ENCODE peak calls at places on chromosomes 4 and X, in nine cellular contexts. F, X, S, V, Z, E, T, L and D are unnamed samples.

GRCh38 chrX:85243761-85244410 is at the start of the genes SATL1 and ZNF711:
- DNase-seq in F (peak), X (no peak), S (peak), V (peak), Z (peak), E (no peak), T (peak), L (peak), D (no peak)

GRCh38 chr4:141705747-141706377 is 69.5 kb downstream of the IL15 start:
- DNase-seq in F (no peak), X (no peak), S (no peak), V (no peak), Z (no peak), E (no peak), T (no peak), L (no peak), D (no peak)

GRCh38 chr4:114677346-114677979 is 78.9 kb downstream of the UGT8 start:
- DNase-seq in F (no peak), X (no peak), S (no peak), V (no peak), Z (no peak), E (no peak), T (no peak), L (no peak), D (no peak)

GRCh38 chr4:105433421-105433820 is 40.4 kb downstream of the PPA2 start:
- DNase-seq in F (no peak), X (no peak), S (no peak), V (no peak), Z (no peak), E (no peak), T (no peak), L (no peak), D (no peak)

GRCh38 chr4:100823993-100824323 is 306.1 kb upstream of the EMCN start:
- DNase-seq in F (no peak), X (no peak), S (no peak), V (no peak), Z (peak), E (no peak), T (no peak), L (no peak), D (no peak)

GRCh38 chrX:103215768-103216085 is 819 bp downstream of the BEX4 start:
- DNase-seq in F (no peak), X (no peak), S (no peak), V (no peak), Z (no peak), E (no peak), T (no peak), L (no peak), D (no peak)

GRCh38 chrX:130575831-130576404 is 174.1 kb downstream of the RBMX2 start:
- DNase-seq in F (peak), X (peak), S (peak), V (peak), Z (peak), E (no peak), T (peak), L (peak), D (no peak)

GRCh38 chrX:83829874-83830273 is 31.1 kb upstream of the CYLC1 start:
- DNase-seq in F (no peak), X (no peak), S (no peak), V (no peak), Z (no peak), E (no peak), T (no peak), L (no peak), D (no peak)

GRCh38 chrX:117483950-117484349 is 632.7 kb downstream of the KLHL13 start:
- DNase-seq in F (no peak), X (no peak), S (no peak), V (no peak), Z (no peak), E (no peak), T (no peak), L (no peak), D (no peak)

GRCh38 chr4:98341309-98341708 is 80.1 kb downstream of the RAP1GDS1 start:
- DNase-seq in F (peak), X (no peak), S (no peak), V (no peak), Z (no peak), E (no peak), T (no peak), L (no peak), D (no peak)

GRCh38 chr4:20462426-20463175 is 210.9 kb downstream of the SLIT2 start:
- DNase-seq in F (peak), X (no peak), S (no peak), V (no peak), Z (no peak), E (no peak), T (peak), L (no peak), D (no peak)

GRCh38 chrX:105190252-105190853 is 30.1 kb downstream of the TEX13A start:
- DNase-seq in F (peak), X (no peak), S (peak), V (peak), Z (peak), E (no peak), T (peak), L (peak), D (no peak)

GRCh38 chr4:98838977-98839618 is 89.8 kb downstream of the EIF4E start:
- DNase-seq in F (peak), X (no peak), S (no peak), V (no peak), Z (peak), E (no peak), T (peak), L (no peak), D (no peak)

GRCh38 chrX:20066968-20067708 is 49.6 kb downstream of the MAP7D2 start:
- DNase-seq in F (peak), X (peak), S (peak), V (peak), Z (peak), E (no peak), T (peak), L (peak), D (no peak)

GRCh38 chrX:41035582-41035981 is 49.7 kb upstream of the USP9X start:
- DNase-seq in F (no peak), X (no peak), S (no peak), V (no peak), Z (no peak), E (no peak), T (no peak), L (no peak), D (no peak)

GRCh38 chr4:95248713-95249401 is 299.9 kb downstream of the UNC5C start:
- DNase-seq in F (no peak), X (no peak), S (no peak), V (no peak), Z (no peak), E (no peak), T (peak), L (no peak), D (no peak)

GRCh38 chr4:183078634-183079033 is 20.4 kb upstream of the WWC2 start:
- DNase-seq in F (no peak), X (no peak), S (no peak), V (no peak), Z (no peak), E (no peak), T (no peak), L (no peak), D (no peak)

GRCh38 chrX:153474718-153475117 is 4.3 kb upstream of the HAUS7 start:
- DNase-seq in F (no peak), X (peak), S (no peak), V (no peak), Z (no peak), E (no peak), T (peak), L (peak), D (no peak)

GRCh38 chr4:7120341-7120740 is 52.5 kb upstream of the GRPEL1 start:
- DNase-seq in F (peak), X (no peak), S (no peak), V (peak), Z (no peak), E (no peak), T (no peak), L (no peak), D (no peak)

GRCh38 chr4:181301735-181302380 is 941.3 kb upstream of the TENM3 start:
- DNase-seq in F (peak), X (no peak), S (peak), V (peak), Z (peak), E (no peak), T (peak), L (peak), D (no peak)

GRCh38 chr4:169009281-169010124 is 552 bp downstream of the CBR4 start:
- DNase-seq in F (peak), X (peak), S (peak), V (no peak), Z (peak), E (no peak), T (peak), L (peak), D (no peak)

GRCh38 chr4:37008199-37008598 is 236.3 kb upstream of the NWD2 start:
- DNase-seq in F (no peak), X (no peak), S (no peak), V (no peak), Z (no peak), E (no peak), T (peak), L (no peak), D (no peak)

GRCh38 chr4:8010618-8011017 is 71.0 kb upstream of the AFAP1 start:
- DNase-seq in F (peak), X (no peak), S (no peak), V (no peak), Z (peak), E (no peak), T (peak), L (peak), D (no peak)

GRCh38 chrX:49040376-49040955 is 2.7 kb downstream of the TFE3 start:
- DNase-seq in F (peak), X (no peak), S (no peak), V (no peak), Z (peak), E (no peak), T (peak), L (no peak), D (no peak)

GRCh38 chr4:175536852-175537453 is 275.1 kb downstream of the GPM6A start:
- DNase-seq in F (peak), X (no peak), S (peak), V (peak), Z (peak), E (no peak), T (peak), L (peak), D (no peak)

GRCh38 chrX:71619193-71619592 is 882 bp upstream of the CXCR3 start:
- DNase-seq in F (no peak), X (peak), S (peak), V (peak), Z (no peak), E (no peak), T (no peak), L (no peak), D (no peak)

GRCh38 chr4:24214796-24215195 is 324.9 kb upstream of the PPARGC1A start:
- DNase-seq in F (no peak), X (no peak), S (no peak), V (no peak), Z (no peak), E (no peak), T (no peak), L (peak), D (no peak)

GRCh38 chrX:44747317-44747716 is 96.5 kb upstream of the DUSP21 start:
- DNase-seq in F (no peak), X (no peak), S (no peak), V (no peak), Z (no peak), E (no peak), T (no peak), L (no peak), D (no peak)

GRCh38 chr4:76923619-76924357 is 25.8 kb upstream of the SEPTIN11 start:
- DNase-seq in F (no peak), X (no peak), S (no peak), V (no peak), Z (no peak), E (no peak), T (peak), L (no peak), D (no peak)

GRCh38 chr4:173014113-173014558 is 154.5 kb upstream of the GALNT7 start:
- DNase-seq in F (peak), X (no peak), S (no peak), V (no peak), Z (no peak), E (no peak), T (peak), L (peak), D (no peak)

GRCh38 chrX:106959897-106960296 is 39.7 kb downstream of the CLDN2 start:
- DNase-seq in F (peak), X (no peak), S (no peak), V (no peak), Z (no peak), E (no peak), T (peak), L (peak), D (no peak)

GRCh38 chrX:66632473-66632872 is 6.4 kb downstream of the EDA2R start:
- DNase-seq in F (no peak), X (no peak), S (no peak), V (no peak), Z (no peak), E (no peak), T (peak), L (no peak), D (no peak)

GRCh38 chr4:74758521-74758920 is 35.8 kb downstream of the BTC start:
- DNase-seq in F (no peak), X (no peak), S (no peak), V (no peak), Z (no peak), E (no peak), T (no peak), L (no peak), D (no peak)